ENCODE peak calls at places on chromosomes 2 and 18, in four cellular contexts. H, W, S and Z are unnamed samples.

GRCh38 chr2:105287692-105288091 is 41.8 kb downstream of the TGFBRAP1 start:
- DNase-seq in H (peak), W (no peak), S (peak), Z (peak)

GRCh38 chr18:79509536-79509930 is 113.8 kb downstream of the NFATC1 start:
- DNase-seq in S (no peak), H (no peak), W (no peak), Z (no peak)

GRCh38 chr2:162677476-162677875 is 161.1 kb downstream of the KCNH7 start:
- DNase-seq in H (no peak), S (peak), W (no peak), Z (no peak)

GRCh38 chr2:105125920-105126319 is 88.1 kb downstream of the MRPS9 start:
- DNase-seq in W (no peak), S (no peak), H (peak), Z (no peak)

GRCh38 chr2:204228169-204228940 is 291.8 kb downstream of the ICOS start:
- DNase-seq in S (no peak), W (no peak), H (no peak), Z (no peak)

GRCh38 chr2:127954857-127955256 is 69.1 kb upstream of the AMMECR1L start:
- DNase-seq in S (no peak), H (no peak), W (no peak), Z (no peak)

GRCh38 chr2:222142027-222142426 is 156.8 kb downstream of the PAX3 start:
- DNase-seq in S (peak), W (no peak), H (no peak), Z (no peak)

GRCh38 chr2:96110621-96111256 is 5.6 kb downstream of the ADRA2B start:
- DNase-seq in H (no peak), S (no peak), W (no peak), Z (no peak)

GRCh38 chr18:62118324-62118723 is 68.5 kb downstream of the PIGN start:
- DNase-seq in S (peak), H (no peak), W (no peak), Z (no peak)

GRCh38 chr2:46854260-46854659 is 61.3 kb downstream of the MCFD2 start:
- DNase-seq in H (no peak), W (no peak), S (no peak), Z (no peak)

GRCh38 chr2:218832520-218832919 is 917 bp upstream of the PRKAG3 start:
- DNase-seq in S (no peak), W (no peak), H (no peak), Z (no peak)

GRCh38 chr2:69781321-69782248 is 39.7 kb downstream of the ANXA4 start:
- DNase-seq in S (no peak), W (peak), H (no peak), Z (no peak)

GRCh38 chr18:59627414-59627813 is 69.8 kb downstream of the CCBE1 start:
- DNase-seq in W (no peak), H (no peak), S (no peak), Z (no peak)

GRCh38 chr18:59479776-59480175 is 120.7 kb upstream of the LMAN1 start:
- DNase-seq in H (no peak), W (no peak), S (no peak), Z (no peak)

GRCh38 chr18:10414293-10414842 is 40.1 kb upstream of the APCDD1 start:
- DNase-seq in H (no peak), S (no peak), W (no peak), Z (no peak)

GRCh38 chr18:63342206-63342605 is 22.6 kb upstream of the BCL2 start:
- DNase-seq in S (peak), W (no peak), H (peak), Z (peak)

GRCh38 chr2:98807221-98807620 is 76.3 kb upstream of the MGAT4A start:
- DNase-seq in H (no peak), S (no peak), W (no peak), Z (no peak)

GRCh38 chr2:65263257-65263656 is 35.6 kb downstream of the ACTR2 start:
- DNase-seq in W (no peak), S (no peak), H (no peak), Z (no peak)

GRCh38 chr2:150188177-150188576 is 299.3 kb downstream of the RND3 start:
- DNase-seq in W (no peak), H (no peak), S (peak), Z (no peak)

GRCh38 chr18:79506191-79507075 is 110.7 kb downstream of the NFATC1 start:
- DNase-seq in W (no peak), H (no peak), S (peak), Z (no peak)

GRCh38 chr2:150211164-150211631 is 276.3 kb downstream of the RND3 start:
- DNase-seq in W (no peak), H (no peak), S (peak), Z (no peak)

GRCh38 chr18:40413160-40413559 is 1541.9 kb upstream of the PIK3C3 start:
- DNase-seq in W (no peak), H (peak), S (peak), Z (no peak)

GRCh38 chr2:40208478-40208877 is 243.4 kb downstream of the SLC8A1 start:
- DNase-seq in H (no peak), S (no peak), W (no peak), Z (no peak)

GRCh38 chr2:171798156-171798815 is 95.8 kb downstream of the SLC25A12 start:
- DNase-seq in S (peak), H (no peak), W (no peak), Z (no peak)

GRCh38 chr2:38146917-38147307 is 71.0 kb upstream of the CYP1B1 start:
- DNase-seq in S (peak), W (no peak), H (peak), Z (peak)

GRCh38 chr2:37344453-37345361 is at the start of gene QPCT:
- DNase-seq in S (peak), H (no peak), W (peak), Z (peak)

GRCh38 chr2:168639501-168639900 is 162.9 kb upstream of the NOSTRIN start:
- DNase-seq in H (no peak), W (peak), S (peak), Z (no peak)

GRCh38 chr2:75337040-75337439 is 137.7 kb upstream of the TACR1 start:
- DNase-seq in W (no peak), H (no peak), S (no peak), Z (no peak)

GRCh38 chr18:42574871-42575270 is 540.6 kb downstream of the RIT2 start:
- DNase-seq in S (no peak), W (no peak), H (no peak), Z (no peak)

GRCh38 chr2:69741281-69742169 is at the start of gene ANXA4:
- DNase-seq in H (peak), S (peak), W (peak), Z (peak)

GRCh38 chr2:167756427-167756826 is 491.0 kb downstream of the STK39 start:
- DNase-seq in W (no peak), S (peak), H (no peak), Z (no peak)

GRCh38 chr2:10471046-10471571 is 23.0 kb upstream of the ODC1 start:
- DNase-seq in H (no peak), W (no peak), S (no peak), Z (no peak)

GRCh38 chr2:10469955-10470568 is 21.9 kb upstream of the ODC1 start:
- DNase-seq in S (no peak), W (no peak), H (no peak), Z (no peak)

GRCh38 chr2:10473121-10473756 is 25.1 kb upstream of the ODC1 start:
- DNase-seq in S (no peak), W (no peak), H (no peak), Z (no peak)

GRCh38 chr2:10469301-10469700 is 21.2 kb upstream of the ODC1 start:
- DNase-seq in H (no peak), W (no peak), S (no peak), Z (no peak)

DNA sequence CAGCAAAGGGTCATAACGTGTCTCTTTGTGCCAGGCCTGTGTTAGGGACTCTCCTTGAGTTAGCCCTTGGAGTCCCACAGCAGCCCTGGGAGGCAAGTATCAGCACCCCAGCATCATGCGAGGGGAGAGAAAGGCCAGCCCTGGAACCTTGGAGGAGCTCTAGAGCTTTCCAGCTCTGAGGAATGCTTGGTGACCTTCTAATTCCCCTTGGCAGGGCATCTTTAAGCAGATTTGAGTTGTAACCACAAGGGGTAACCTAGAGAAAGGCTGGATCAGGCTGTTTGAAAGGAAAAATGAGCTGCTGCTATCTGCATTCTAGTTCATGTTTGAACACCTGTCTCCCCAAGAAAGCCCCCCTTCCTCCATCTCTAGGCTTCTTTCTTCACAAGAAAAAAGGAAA is 23.8 kb upstream of the ODC1 start:
- DNase-seq in W (no peak), H (no peak), S (no peak), Z (no peak)
- TF ChIP-seq CTCF in W (no peak), H (peak), S (no peak), Z (no peak)

DNA sequence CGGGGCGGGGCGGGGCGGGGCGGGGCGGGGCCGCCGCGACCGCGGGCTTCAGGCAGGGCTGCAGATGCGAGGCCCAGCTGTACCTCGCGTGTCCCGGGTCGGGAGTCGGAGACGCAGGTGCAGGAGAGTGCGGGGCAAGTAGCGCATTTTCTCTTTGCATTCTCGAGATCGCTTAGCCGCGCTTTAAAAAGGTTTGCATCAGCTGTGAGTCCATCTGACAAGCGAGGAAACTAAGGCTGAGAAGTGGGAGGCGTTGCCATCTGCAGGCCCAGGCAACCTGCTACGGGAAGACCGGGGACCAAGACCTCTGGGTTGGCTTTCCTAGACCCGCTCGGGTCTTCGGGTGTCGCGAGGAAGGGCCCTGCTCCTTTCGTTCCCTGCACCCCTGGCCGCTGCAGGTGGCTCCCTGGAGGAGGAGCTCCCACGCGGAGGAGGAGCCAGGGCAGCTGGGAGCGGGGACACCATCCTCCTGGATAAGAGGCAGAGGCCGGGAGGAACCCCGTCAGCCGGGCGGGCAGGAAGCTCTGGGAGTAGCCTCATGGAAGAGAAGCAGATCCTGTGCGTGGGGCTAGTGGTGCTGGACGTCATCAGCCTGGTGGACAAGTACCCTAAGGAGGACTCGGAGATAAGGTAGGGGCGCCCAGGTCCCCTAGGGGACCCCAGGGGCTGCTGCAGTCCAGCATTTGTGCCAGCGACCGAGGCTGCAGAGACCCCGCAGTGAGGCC is at the start of gene KHK:
- DNase-seq in H (no peak), S (peak), W (peak), Z (peak)
- TF ChIP-seq CTCF in H (peak), S (no peak), W (no peak), Z (no peak)

GRCh38 chr2:54287532-54287931 is 31.5 kb upstream of the TSPYL6 start:
- DNase-seq in H (no peak), W (no peak), S (no peak), Z (no peak)
- TF ChIP-seq CTCF in H (no peak), W (no peak), S (no peak), Z (no peak)

DNA sequence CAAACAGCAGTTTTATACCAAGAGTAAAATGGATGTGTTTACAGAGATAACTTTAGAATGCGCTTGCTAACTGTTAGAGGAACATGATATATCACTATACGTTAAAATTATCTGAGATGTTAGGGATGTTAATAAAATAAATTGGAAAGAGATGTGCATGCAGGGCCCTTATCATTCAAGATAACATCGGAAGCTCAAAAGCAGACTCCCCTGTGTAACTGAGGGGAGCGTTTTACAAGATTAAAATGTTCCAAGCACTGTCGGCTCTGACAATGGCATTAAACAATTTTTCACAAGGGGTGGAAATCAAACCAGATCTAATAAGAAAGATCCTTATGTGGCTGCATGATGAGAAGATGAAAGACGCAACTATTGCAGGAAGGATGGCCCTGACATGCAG is 53.3 kb upstream of the DCC start:
- DNase-seq in H (no peak), W (no peak), S (no peak), Z (no peak)
- TF ChIP-seq CTCF in H (no peak), W (no peak), S (no peak), Z (no peak)

GRCh38 chr2:29811378-29811777 is 110.0 kb downstream of the ALK start:
- DNase-seq in S (no peak), H (no peak), W (no peak), Z (no peak)
- TF ChIP-seq CTCF in S (no peak), H (no peak), W (no peak), Z (no peak)

GRCh38 chr2:181738074-181738473 is 57.8 kb upstream of the NEUROD1 start:
- DNase-seq in W (no peak), S (peak), H (no peak), Z (no peak)
- TF ChIP-seq CTCF in W (no peak), S (peak), H (peak), Z (no peak)

GRCh38 chr2:24164416-24164973 is 10.4 kb upstream of the FAM228A start:
- DNase-seq in S (no peak), W (peak), H (peak), Z (peak)
- TF ChIP-seq CTCF in S (peak), W (no peak), H (peak), Z (peak)

GRCh38 chr18:54942569-54942968 is 16.7 kb downstream of the CCDC68 start:
- DNase-seq in H (no peak), S (no peak), W (no peak), Z (no peak)
- TF ChIP-seq CTCF in H (no peak), S (no peak), W (no peak), Z (no peak)

GRCh38 chr2:241843321-241844065 is 15.2 kb downstream of the PDCD1 start:
- DNase-seq in H (peak), W (no peak), S (no peak), Z (peak)

GRCh38 chr2:241842620-241843211 is 16.0 kb downstream of the PDCD1 start:
- DNase-seq in H (peak), S (no peak), W (no peak), Z (peak)

GRCh38 chr2:241841181-241842066 is 17.3 kb downstream of the PDCD1 start:
- DNase-seq in S (no peak), H (peak), W (no peak), Z (no peak)

GRCh38 chr2:241844066-241844728 is 14.5 kb downstream of the PDCD1 start:
- DNase-seq in W (peak), H (peak), S (peak), Z (peak)

DNA sequence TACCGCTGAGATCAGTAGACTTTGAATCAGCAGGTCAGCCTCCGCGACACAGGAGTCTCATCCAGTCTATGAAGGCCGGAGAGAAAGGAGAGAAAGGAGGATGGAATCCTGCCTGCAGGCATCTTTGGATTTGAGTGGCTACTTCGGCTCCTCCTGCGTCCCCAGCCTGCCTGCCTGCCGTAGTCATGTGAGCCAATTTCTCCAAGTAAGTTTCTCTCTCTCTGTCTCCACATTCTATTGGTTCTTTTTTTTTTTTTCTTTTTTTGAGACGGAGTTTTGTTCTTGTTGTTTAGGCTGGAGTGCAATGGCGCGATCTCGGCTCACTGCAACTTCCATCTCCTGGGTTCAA is 16.7 kb downstream of the PDCD1 start:
- DNase-seq in H (no peak), S (no peak), W (no peak), Z (no peak)
- TF ChIP-seq CTCF in H (no peak), S (no peak), W (no peak), Z (no peak)